ENCODE peak calls at places on chromosomes 3 and 15, in four cellular contexts. Q, C, E and M are unnamed samples.

GRCh38 chr3:134326760-134327593 is 47.3 kb downstream of the AMOTL2 start:
- DNase-seq in Q (no peak), E (no peak), C (no peak), M (peak; percentile 60)

GRCh38 chr3:67976683-67977082 is 322.3 kb upstream of the SUCLG2 start:
- DNase-seq in C (no peak), Q (no peak), E (no peak), M (no peak)

GRCh38 chr3:98892263-98892662 is 9.2 kb downstream of the DCBLD2 start:
- DNase-seq in C (no peak), Q (no peak), E (no peak), M (no peak)

GRCh38 chr3:79086514-79086913 is 681.3 kb downstream of the ROBO1 start:
- DNase-seq in E (peak; percentile 21), Q (peak; percentile 33), C (peak; percentile 63), M (peak; percentile 57)

GRCh38 chr15:66682246-66682645 is 19.8 kb upstream of the SMAD6 start:
- DNase-seq in C (no peak), Q (no peak), E (no peak), M (no peak)

GRCh38 chr15:68818671-68819450 is 1.8 kb downstream of the ANP32A start:
- DNase-seq in C (peak; percentile 70), Q (peak; percentile 67), E (peak; percentile 53), M (peak; percentile 53)

GRCh38 chr15:61137139-61137792 is 91.8 kb downstream of the RORA start:
- DNase-seq in C (no peak), E (no peak), Q (no peak), M (no peak)

GRCh38 chr15:67509918-67510317 is 11.0 kb upstream of the C15orf61 start:
- DNase-seq in E (no peak), Q (peak; percentile 59), C (no peak), M (no peak)

GRCh38 chr3:144989756-144990155 is 1018.1 kb downstream of the DIPK2A start:
- DNase-seq in E (no peak), C (no peak), Q (no peak), M (no peak)

GRCh38 chr3:188202358-188203138 is 48.6 kb downstream of the LPP start:
- DNase-seq in E (peak; percentile 29), Q (peak; percentile 12), C (no peak), M (no peak)

GRCh38 chr15:45168751-45169551 is 18.8 kb downstream of the SHF start:
- DNase-seq in Q (peak; percentile 89), E (no peak), C (no peak), M (no peak)

GRCh38 chr3:144127700-144128099 is 156.1 kb downstream of the DIPK2A start:
- DNase-seq in C (no peak), Q (no peak), E (no peak), M (no peak)

GRCh38 chr15:49622561-49622960 is 1.7 kb downstream of the DTWD1 start:
- DNase-seq in E (no peak), C (no peak), Q (peak; percentile 31), M (no peak)

GRCh38 chr3:41365973-41366372 is 166.7 kb downstream of the CTNNB1 start:
- DNase-seq in C (no peak), E (no peak), Q (no peak), M (no peak)

GRCh38 chr15:53351373-53351772 is 408.1 kb downstream of the WDR72 start:
- DNase-seq in C (no peak), Q (no peak), E (no peak), M (no peak)

GRCh38 chr15:66709884-66710283 is 7.8 kb downstream of the SMAD6 start:
- DNase-seq in C (no peak), E (no peak), Q (no peak), M (no peak)

GRCh38 chr3:53109822-53110771 is 20.1 kb downstream of the RFT1 start:
- DNase-seq in C (peak; percentile 64), Q (peak; percentile 68), E (peak; percentile 41), M (peak; percentile 19)

GRCh38 chr15:97961067-97961954 is 808 bp downstream of the ARRDC4 start:
- DNase-seq in C (peak; percentile 78), Q (peak; percentile 23), E (no peak), M (no peak)

GRCh38 chr3:42473083-42473932 is 29.1 kb upstream of the VIPR1 start:
- DNase-seq in E (no peak), C (no peak), Q (no peak), M (peak; percentile 92)

GRCh38 chr3:62414786-62415185 is 41.4 kb upstream of the FEZF2 start:
- DNase-seq in C (peak; percentile 59), Q (no peak), E (no peak), M (no peak)

GRCh38 chr3:184857099-184857498 is 45.1 kb downstream of the VPS8 start:
- DNase-seq in C (no peak), Q (no peak), E (no peak), M (no peak)

GRCh38 chr15:60002528-60003218 is 1.4 kb upstream of the FOXB1 start:
- DNase-seq in E (no peak), Q (no peak), C (no peak), M (no peak)

GRCh38 chr15:60005352-60006202 is 1.5 kb downstream of the FOXB1 start:
- DNase-seq in Q (no peak), C (peak; percentile 69), E (no peak), M (no peak)

GRCh38 chr15:60003243-60004018 is 680 bp upstream of the FOXB1 start:
- DNase-seq in Q (no peak), E (no peak), C (no peak), M (no peak)

GRCh38 chr15:60004846-60005351 is 788 bp downstream of the FOXB1 start:
- DNase-seq in Q (no peak), C (no peak), E (no peak), M (peak; percentile 13)

DNA sequence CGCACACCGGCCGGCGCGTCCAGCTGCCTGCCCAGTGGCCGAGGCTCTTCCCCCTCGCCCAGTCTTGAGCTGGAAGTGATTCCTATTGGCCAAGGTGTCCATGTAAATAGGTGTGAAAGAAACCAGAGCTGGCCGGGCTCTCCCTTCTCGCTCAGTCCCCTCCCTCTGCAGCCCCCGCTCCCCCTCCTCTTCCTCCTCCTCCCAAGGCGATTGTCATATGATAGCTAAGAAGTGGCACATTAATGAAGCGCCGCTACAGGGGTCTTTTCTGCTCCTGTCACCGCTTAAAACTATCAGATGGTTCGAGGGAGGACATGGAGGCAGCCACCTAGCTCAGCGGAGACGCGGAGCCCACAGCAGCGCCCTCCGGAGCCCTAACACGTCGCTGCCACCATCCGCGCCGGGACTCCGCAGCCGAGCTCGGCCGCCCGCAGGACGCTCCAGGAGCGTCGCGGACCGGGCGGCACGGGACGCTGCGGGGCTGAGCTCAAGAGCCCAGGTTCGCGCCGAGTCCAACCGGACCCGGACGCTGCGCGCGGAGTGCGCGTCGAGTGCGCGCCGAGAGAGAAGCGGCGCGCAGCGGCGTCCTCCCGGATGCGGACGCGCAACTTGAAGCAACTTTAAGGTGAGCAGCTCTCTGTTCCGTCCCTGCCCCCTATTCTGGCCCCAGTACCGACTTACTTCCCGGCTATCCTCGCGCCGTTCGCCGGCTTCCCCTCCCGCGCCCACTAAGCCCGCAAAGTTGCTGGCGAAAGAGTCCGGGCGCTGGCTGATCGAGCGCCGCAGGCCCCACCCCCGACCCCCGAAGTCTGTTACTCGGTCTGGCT is at the start of gene FOXB1:
- DNase-seq in C (peak; percentile 79), E (no peak), Q (no peak), M (no peak)
- H3K4me3 ChIP-seq in C (peak within 1 kb of the TSS; percentile 63), E (peak within 1 kb of the TSS; percentile 47), Q (no peak within 1 kb of the TSS), M (no peak within 1 kb of the TSS)

GRCh38 chr3:34683851-34684250 is 885.4 kb downstream of the PDCD6IP start:
- DNase-seq in C (peak; percentile 79), E (peak; percentile 2), Q (peak; percentile 75), M (peak; percentile 42)
- TF ChIP-seq JUN in C (no peak), E (no peak), Q (no peak), M (no peak)

GRCh38 chr3:172135185-172135584 is 95.8 kb downstream of the FNDC3B start:
- DNase-seq in C (no peak), E (no peak), Q (no peak), M (peak; percentile 47)

GRCh38 chr3:172134352-172134751 is 95.0 kb downstream of the FNDC3B start:
- DNase-seq in C (no peak), E (no peak), Q (no peak), M (no peak)

GRCh38 chr3:172137287-172138030 is 98.1 kb downstream of the FNDC3B start:
- DNase-seq in E (no peak), C (no peak), Q (no peak), M (peak; percentile 90)

GRCh38 chr3:172138031-172138538 is 98.7 kb downstream of the FNDC3B start:
- DNase-seq in E (no peak), C (no peak), Q (no peak), M (no peak)

DNA sequence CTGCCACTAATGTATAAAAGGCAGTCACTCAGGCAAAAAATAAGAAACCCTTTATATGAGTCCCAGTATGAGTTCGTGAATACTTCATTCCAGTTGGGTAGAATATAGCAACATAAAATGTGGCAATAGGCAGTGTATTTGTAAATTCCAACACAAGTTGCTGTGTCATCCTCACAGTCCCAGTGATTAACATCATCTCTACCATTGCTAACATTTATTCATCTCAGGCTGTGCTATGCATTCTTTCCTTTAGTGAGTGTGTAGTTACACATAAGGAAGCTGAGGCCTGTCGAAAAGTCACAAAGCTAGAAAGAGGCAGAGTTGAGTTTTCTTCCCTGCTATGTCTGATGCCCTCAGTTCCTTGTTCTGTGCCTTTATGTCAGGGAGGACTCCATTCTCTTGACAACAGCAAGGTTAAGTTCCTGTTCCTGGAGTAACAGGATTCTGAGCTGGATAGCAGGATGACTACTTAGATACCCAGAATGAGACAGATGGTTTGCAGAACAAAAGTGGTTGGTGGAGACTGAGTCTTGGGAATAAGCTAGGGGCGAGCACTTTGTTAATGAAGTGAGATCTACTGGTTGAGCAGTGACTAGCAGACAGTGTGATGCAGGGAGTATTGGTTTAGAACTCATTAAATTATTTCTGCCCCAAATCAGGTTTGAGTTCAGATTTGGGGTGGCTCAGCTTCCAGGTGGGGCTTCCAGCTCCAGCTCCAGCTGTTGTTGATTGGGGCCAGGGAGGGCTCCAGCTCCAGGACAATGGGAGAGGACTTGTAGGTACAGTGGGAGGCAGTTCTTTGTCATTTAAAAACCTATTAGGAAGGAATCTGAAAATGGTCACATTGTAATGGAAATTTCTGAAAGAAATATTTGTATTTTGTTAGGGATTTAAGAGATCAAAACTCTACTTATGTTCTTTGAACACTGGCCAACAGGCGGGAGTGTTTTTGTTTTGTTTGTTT is 96.7 kb downstream of the FNDC3B start:
- DNase-seq in E (no peak), Q (peak; percentile 22), C (no peak), M (peak; percentile 45)
- H3K4me3 ChIP-seq in E (no peak overlapping the region), Q (no peak overlapping the region), C (peak overlapping the region; percentile 13), M (no peak overlapping the region)

GRCh38 chr15:31197497-31198414 is 96.2 kb upstream of the TRPM1 start:
- DNase-seq in Q (peak; percentile 59), E (no peak), C (peak; percentile 84), M (peak; percentile 43)
- TF ChIP-seq JUN in Q (no peak), E (no peak), C (no peak), M (no peak)